ENCODE peak calls at places on chromosomes 12 and 14, in six cellular contexts. N is hepatocyte, K is fibroblast of lung, Q is upper lobe of left lung, M is astrocyte, Z is stomach. H is an unnamed sample.

GRCh38 chr12:22787557-22787956 is 162.6 kb downstream of the ETNK1 start:
- DNase-seq in N (peak; percentile 11), K (peak; percentile 37), Q (no peak), M (no peak), Z (no peak), H (no peak)

GRCh38 chr12:53677612-53678133 is 1.8 kb upstream of the ATP5MC2 start:
- DNase-seq in N (no peak), K (no peak), Q (no peak), M (no peak), Z (no peak), H (no peak)

GRCh38 chr12:112905451-112906089 is 1.2 kb upstream of the OAS1 start:
- DNase-seq in N (no peak), K (no peak), Q (no peak), M (no peak), Z (no peak), H (peak; percentile 44)

GRCh38 chr14:53054457-53054856 is 98.7 kb downstream of the DDHD1 start:
- DNase-seq in N (no peak), K (peak; percentile 72), Q (no peak), M (peak; percentile 39), Z (no peak), H (no peak)

GRCh38 chr12:113959096-113959495 is 7.0 kb downstream of the RBM19 start:
- DNase-seq in N (no peak), K (no peak), Q (no peak), M (no peak), Z (no peak), H (no peak)

GRCh38 chr14:73782623-73783022 is 68.4 kb upstream of the PNMA1 start:
- DNase-seq in N (no peak), K (no peak), Q (no peak), M (no peak), Z (no peak), H (no peak)

GRCh38 chr12:78918221-78918620 is 53.6 kb downstream of the SYT1 start:
- DNase-seq in N (no peak), K (no peak), Q (no peak), M (no peak), Z (no peak), H (no peak)

GRCh38 chr12:20798561-20798960 is 11.9 kb upstream of the SLCO1B3 start:
- DNase-seq in N (peak; percentile 39), K (no peak), Q (no peak), M (peak; percentile 2), Z (no peak), H (peak; percentile 17)

GRCh38 chr14:58969951-58970751 is 218.3 kb upstream of the DAAM1 start:
- DNase-seq in N (no peak), K (no peak), Q (no peak), M (peak; percentile 67), Z (no peak), H (no peak)

GRCh38 chr14:30990766-30991165 is 34.7 kb upstream of the AP4S1 start:
- DNase-seq in N (no peak), K (peak; percentile 37), Q (no peak), M (no peak), Z (no peak), H (no peak)

GRCh38 chr12:25675808-25676207 is 122.7 kb upstream of the LMNTD1 start:
- DNase-seq in N (no peak), K (no peak), Q (no peak), M (no peak), Z (no peak), H (no peak)

GRCh38 chr14:23023500-23024152 is 11.1 kb downstream of the PSMB5 start:
- DNase-seq in N (no peak), K (no peak), Q (no peak), M (no peak), Z (no peak), H (no peak)

GRCh38 chr14:104561124-104561531 is 18.4 kb upstream of the C14orf180 start:
- DNase-seq in N (no peak), K (no peak), Q (no peak), M (no peak), Z (no peak), H (no peak)

GRCh38 chr14:23045419-23046357 is 3.7 kb downstream of the PSMB11 start:
- DNase-seq in N (no peak), K (no peak), Q (no peak), M (no peak), Z (no peak), H (no peak)

GRCh38 chr12:100864366-100864765 is 69.8 kb downstream of the ANO4 start:
- DNase-seq in N (no peak), K (no peak), Q (no peak), M (no peak), Z (no peak), H (no peak)

GRCh38 chr12:6234214-6234613 is 34.0 kb downstream of the CD9 start:
- DNase-seq in N (no peak), K (peak; percentile 57), Q (no peak), M (peak; percentile 24), Z (no peak), H (no peak)
- H3K4me3 ChIP-seq in N (no peak overlapping the region), K (no peak overlapping the region), Q (no peak overlapping the region), M (no peak overlapping the region), Z (no peak overlapping the region), H (no peak overlapping the region)

GRCh38 chr14:60164717-60165546 is at the start of gene DHRS7:
- DNase-seq in N (peak; percentile 93), K (peak; percentile 76), Q (peak; percentile 94), M (peak; percentile 68), Z (peak; percentile 85), H (peak; percentile 72)
- TF ChIP-seq CTCF in N (peak; percentile 59), K (peak; percentile 55), Q (peak; percentile 37), M (no peak), Z (peak; percentile 52), H (peak; percentile 37)

DNA sequence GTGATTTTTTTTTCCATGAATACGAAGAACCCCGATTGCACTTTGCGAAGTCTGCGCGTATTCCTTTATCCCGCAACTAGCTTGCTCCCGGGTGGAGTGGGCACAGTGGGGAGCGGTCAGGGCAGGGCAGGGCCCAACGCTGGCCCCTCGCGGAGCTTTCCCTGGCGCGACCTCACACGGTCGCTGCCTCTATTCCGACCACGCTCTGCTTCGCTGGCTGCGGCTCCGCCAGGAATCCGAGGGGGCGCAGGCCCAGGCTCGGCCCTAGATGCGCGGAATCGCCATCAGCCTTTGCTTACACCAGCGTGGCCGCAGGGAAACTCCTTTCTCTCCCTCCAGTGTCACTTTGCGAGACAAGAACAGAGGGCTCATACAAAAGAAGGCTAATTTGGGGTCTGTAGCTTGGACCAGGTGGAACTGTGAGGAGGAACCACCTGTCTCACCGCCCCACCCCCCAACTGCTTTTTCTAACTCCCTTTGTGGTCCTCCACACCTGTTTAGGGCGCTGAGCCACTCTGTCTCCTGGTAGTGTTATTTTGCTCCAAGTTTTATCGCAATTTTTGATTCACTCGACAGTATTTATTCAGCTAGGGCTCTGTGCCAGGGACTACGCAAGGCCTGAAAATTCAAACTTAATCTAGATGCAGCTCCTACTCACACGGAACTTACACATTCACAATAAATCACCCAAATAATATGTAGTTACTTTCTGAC is 3.1 kb upstream of the NKX2-1 start:
- DNase-seq in N (no peak), K (no peak), Q (peak; percentile 26), M (no peak), Z (no peak), H (no peak)
- H3K27me3 ChIP-seq in N (peaks cover 100% of the 10 kb centered on the region), K (peaks cover 69% of the 10 kb centered on the region), Q (peaks cover 11% of the 10 kb centered on the region), M (peaks cover 78% of the 10 kb centered on the region), Z (peaks cover 95% of the 10 kb centered on the region), H (peaks cover 40% of the 10 kb centered on the region)

GRCh38 chr12:89863332-89863938 is 154.8 kb upstream of the ATP2B1 start:
- DNase-seq in N (no peak), K (no peak), Q (no peak), M (no peak), Z (no peak), H (no peak)
- H3K4me3 ChIP-seq in N (no peak overlapping the region), K (no peak overlapping the region), Q (no peak overlapping the region), M (no peak overlapping the region), Z (no peak overlapping the region), H (no peak overlapping the region)

DNA sequence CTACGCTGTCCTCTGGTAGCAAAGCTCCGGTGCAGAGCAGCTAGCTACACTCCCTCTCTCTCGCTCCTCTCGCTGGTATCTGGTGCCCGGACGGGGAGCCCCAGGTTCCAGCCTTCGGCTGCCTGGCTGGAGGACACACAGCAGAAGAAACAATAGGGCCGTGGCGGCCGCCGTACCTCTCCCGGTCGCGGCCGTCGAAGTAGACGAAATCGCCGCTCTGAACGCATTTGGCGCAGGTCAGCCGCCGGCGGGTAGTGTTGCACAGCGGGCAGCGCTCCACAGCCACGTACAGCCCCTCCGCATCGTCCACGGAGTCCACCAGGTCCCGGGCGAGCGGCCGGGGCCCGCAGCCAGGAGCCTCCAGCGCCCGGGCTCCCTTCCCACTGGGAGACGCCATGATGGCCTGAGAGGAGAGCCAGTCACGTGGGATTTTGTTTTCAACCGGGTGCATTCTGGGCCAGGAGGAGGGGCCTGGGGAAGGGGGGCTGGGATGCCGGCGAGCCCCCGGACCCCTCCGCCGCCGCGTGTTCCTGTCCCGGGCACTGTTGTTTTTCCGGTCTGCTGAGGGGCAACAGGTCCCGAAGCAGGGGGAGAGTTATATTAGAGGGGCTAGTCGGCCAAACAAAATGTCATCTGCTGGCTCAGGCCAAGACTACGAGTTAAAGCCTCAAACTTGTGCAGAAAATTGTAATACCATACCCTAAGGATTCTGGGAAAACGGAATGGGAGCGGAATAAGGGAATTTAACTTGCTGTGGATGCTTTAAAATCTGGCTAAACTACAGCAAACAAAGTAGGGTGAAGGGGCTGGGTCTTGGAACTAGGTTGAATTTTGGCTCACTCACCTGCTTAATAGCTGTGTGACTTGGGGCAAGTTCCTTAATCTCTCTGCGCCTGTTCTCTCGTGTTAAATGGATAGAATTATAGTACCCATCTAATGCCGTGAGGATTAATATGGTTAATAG is at the start of gene ATG14:
- DNase-seq in N (peak; percentile 94), K (peak; percentile 84), Q (peak; percentile 84), M (peak; percentile 63), Z (peak; percentile 82), H (peak; percentile 64)
- TF ChIP-seq CTCF in N (no peak), K (no peak), Q (no peak), M (no peak), Z (no peak), H (no peak)

GRCh38 chr12:124852329-124852831 is 11.3 kb downstream of the SCARB1 start:
- DNase-seq in N (peak; percentile 72), K (no peak), Q (peak; percentile 77), M (no peak), Z (no peak), H (peak; percentile 17)
- H3K27me3 ChIP-seq in N (no peaks in the 10 kb centered on the region), K (no peaks in the 10 kb centered on the region), Q (no peaks in the 10 kb centered on the region), M (no peaks in the 10 kb centered on the region), Z (no peaks in the 10 kb centered on the region), H (no peaks in the 10 kb centered on the region)